ENCODE peak calls at places on chromosomes 5 and 9, in ten cellular contexts. Q, L, Z, D, U, Y, R, O, M and X are unnamed samples.

GRCh38 chr9:87479801-87480201 is 17.9 kb upstream of the DAPK1 start:
- DNase-seq in Q (peak; percentile 28), L (no peak), Z (peak; percentile 8), D (no peak), U (no peak), Y (no peak), R (no peak), O (peak; percentile 71), M (peak; percentile 95), X (no peak)

GRCh38 chr9:82555408-82555807 is 507.5 kb downstream of the RASEF start:
- DNase-seq in Q (no peak), L (no peak), Z (peak; percentile 6), D (no peak), U (no peak), Y (no peak), R (no peak), O (no peak), M (no peak), X (no peak)

GRCh38 chr5:14450055-14450524 is 131.5 kb upstream of the OTULINL start:
- DNase-seq in Q (no peak), L (no peak), Z (peak; percentile 97), D (peak; percentile 79), U (no peak), Y (no peak), R (no peak), O (no peak), M (peak; percentile 64), X (peak; percentile 11)

GRCh38 chr9:12698293-12698692 is 5.1 kb downstream of the TYRP1 start:
- DNase-seq in Q (no peak), L (no peak), Z (peak; percentile 86), D (peak; percentile 30), U (no peak), Y (no peak), R (no peak), O (no peak), M (no peak), X (no peak)

GRCh38 chr9:113475031-113475430 is 11.5 kb downstream of the RGS3 start:
- DNase-seq in Q (no peak), L (no peak), Z (no peak), D (no peak), U (no peak), Y (no peak), R (no peak), O (no peak), M (no peak), X (no peak)

GRCh38 chr9:115229496-115229895 is 111.5 kb upstream of the TNC start:
- DNase-seq in Q (no peak), L (no peak), Z (no peak), D (no peak), U (no peak), Y (peak; percentile 60), R (no peak), O (no peak), M (no peak), X (no peak)

GRCh38 chr9:806285-807156 is 35.0 kb upstream of the DMRT1 start:
- DNase-seq in Q (no peak), L (no peak), Z (peak; percentile 64), D (peak; percentile 67), U (no peak), Y (peak; percentile 54), R (peak; percentile 52), O (peak; percentile 50), M (peak; percentile 49), X (peak; percentile 74)

GRCh38 chr5:102681403-102681983 is 73.6 kb upstream of the PAM start:
- DNase-seq in Q (peak; percentile 55), L (peak; percentile 56), Z (peak; percentile 78), D (peak; percentile 72), U (peak; percentile 56), Y (peak; percentile 93), R (peak; percentile 81), O (peak; percentile 84), M (peak; percentile 79), X (peak; percentile 89)

GRCh38 chr9:16524823-16525222 is 345.6 kb downstream of the BNC2 start:
- DNase-seq in Q (no peak), L (no peak), Z (no peak), D (no peak), U (no peak), Y (no peak), R (peak; percentile 84), O (no peak), M (no peak), X (no peak)

GRCh38 chr5:78308689-78309088 is 14.2 kb upstream of the AP3B1 start:
- DNase-seq in Q (no peak), L (no peak), Z (no peak), D (no peak), U (no peak), Y (no peak), R (no peak), O (no peak), M (no peak), X (no peak)

GRCh38 chr5:40184-40583 is 51.8 kb upstream of the PLEKHG4B start:
- DNase-seq in Q (no peak), L (no peak), Z (no peak), D (no peak), U (no peak), Y (peak; percentile 48), R (no peak), O (no peak), M (no peak), X (no peak)

GRCh38 chr5:113090336-113091106 is 113.9 kb downstream of the DCP2 start:
- DNase-seq in Q (no peak), L (peak; percentile 40), Z (peak; percentile 52), D (no peak), U (no peak), Y (no peak), R (no peak), O (peak; percentile 26), M (peak; percentile 38), X (peak; percentile 52)

GRCh38 chr9:14198049-14198448 is 115.9 kb downstream of the NFIB start:
- DNase-seq in Q (no peak), L (no peak), Z (peak; percentile 42), D (no peak), U (no peak), Y (no peak), R (no peak), O (no peak), M (no peak), X (no peak)

GRCh38 chr5:40991168-40991980 is 79.8 kb downstream of the MROH2B start:
- DNase-seq in Q (no peak), L (no peak), Z (peak; percentile 96), D (no peak), U (no peak), Y (peak; percentile 96), R (no peak), O (peak; percentile 24), M (no peak), X (peak; percentile 68)

GRCh38 chr9:123375725-123376132 is 19.7 kb downstream of the CRB2 start:
- DNase-seq in Q (peak; percentile 90), L (no peak), Z (no peak), D (peak; percentile 36), U (no peak), Y (peak; percentile 25), R (peak; percentile 78), O (no peak), M (peak; percentile 82), X (peak; percentile 94)

GRCh38 chr9:37957664-37957953 is 53.7 kb upstream of the SLC25A51 start:
- DNase-seq in Q (no peak), L (no peak), Z (no peak), D (no peak), U (no peak), Y (no peak), R (no peak), O (no peak), M (no peak), X (no peak)

GRCh38 chr9:121818841-121819430 is 167.5 kb downstream of the DAB2IP start:
- DNase-seq in Q (no peak), L (no peak), Z (no peak), D (no peak), U (no peak), Y (no peak), R (no peak), O (no peak), M (no peak), X (no peak)

GRCh38 chr9:77985996-77986395 is 45.6 kb downstream of the GNAQ start:
- DNase-seq in Q (no peak), L (no peak), Z (no peak), D (no peak), U (no peak), Y (no peak), R (no peak), O (no peak), M (no peak), X (no peak)

GRCh38 chr9:110116543-110116885 is 91.4 kb downstream of the C9orf152 start:
- DNase-seq in Q (no peak), L (no peak), Z (peak; percentile 98), D (peak; percentile 78), U (no peak), Y (peak; percentile 17), R (no peak), O (no peak), M (peak; percentile 73), X (peak; percentile 49)

GRCh38 chr5:122385786-122386185 is 73.7 kb downstream of the SNCAIP start:
- DNase-seq in Q (no peak), L (no peak), Z (no peak), D (peak; percentile 10), U (no peak), Y (no peak), R (no peak), O (no peak), M (no peak), X (no peak)